ENCODE peak calls at places on chromosomes 16 and 17, in ten cellular contexts. Y, J, N, R, B, T, H, I, L and C are unnamed samples.

GRCh38 chr16:31331807-31332301 is 23.1 kb upstream of the ITGAX start:
- DNase-seq in I (no peak), B (no peak), L (no peak), H (no peak), R (no peak), J (no peak), Y (no peak), N (no peak), T (no peak), C (no peak)

GRCh38 chr17:83178533-83179201 is 99.3 kb downstream of the METRNL start:
- DNase-seq in B (no peak), J (no peak), I (no peak), H (no peak), Y (no peak), N (peak), L (peak), R (no peak), T (peak), C (peak)

GRCh38 chr16:58670177-58670576 is 14.4 kb downstream of the SLC38A7 start:
- DNase-seq in T (no peak), Y (no peak), I (no peak), J (no peak), N (no peak), H (no peak), B (no peak), L (no peak), R (no peak), C (no peak)

GRCh38 chr17:65885484-65885883 is 306.4 kb downstream of the CEP112 start:
- DNase-seq in J (no peak), H (no peak), L (no peak), T (no peak), B (no peak), Y (no peak), R (no peak), I (no peak), N (no peak), C (no peak)

GRCh38 chr17:47741109-47741792 is 8.2 kb downstream of the TBX21 start:
- DNase-seq in H (no peak), N (peak), Y (no peak), R (no peak), B (no peak), L (no peak), J (no peak), I (no peak), T (no peak), C (no peak)

GRCh38 chr17:39573447-39574298 is 34.0 kb downstream of the NEUROD2 start:
- DNase-seq in L (peak), R (peak), N (no peak), I (peak), J (no peak), Y (peak), T (peak), B (no peak), H (no peak), C (peak)

GRCh38 chr16:11208916-11209665 is 46.9 kb downstream of the SOCS1 start:
- DNase-seq in R (no peak), B (no peak), T (no peak), I (no peak), H (no peak), Y (no peak), L (no peak), N (no peak), J (peak), C (no peak)

GRCh38 chr17:7389924-7390910 is 4.1 kb downstream of the PLSCR3 start:
- DNase-seq in H (no peak), R (no peak), Y (no peak), L (no peak), N (no peak), T (no peak), J (no peak), I (no peak), B (no peak), C (no peak)

GRCh38 chr17:11554042-11554441 is 44.2 kb upstream of the DNAH9 start:
- DNase-seq in N (no peak), L (no peak), B (no peak), Y (no peak), I (no peak), H (no peak), T (no peak), R (no peak), J (no peak), C (no peak)

GRCh38 chr16:50427107-50427506 is 58.3 kb upstream of the BRD7 start:
- DNase-seq in J (no peak), H (no peak), Y (no peak), T (no peak), R (no peak), N (no peak), B (no peak), I (no peak), L (no peak), C (no peak)

GRCh38 chr16:67966549-67967182 is 1.8 kb downstream of the SLC12A4 start:
- DNase-seq in R (no peak), N (no peak), B (no peak), I (no peak), T (peak), L (no peak), H (no peak), Y (no peak), J (no peak), C (no peak)

GRCh38 chr17:33935822-33936221 is 319.3 kb upstream of the CCL2 start:
- DNase-seq in J (no peak), T (no peak), B (no peak), R (no peak), N (no peak), L (no peak), H (no peak), I (no peak), Y (no peak), C (no peak)

GRCh38 chr17:27968206-27968732 is 74.2 kb upstream of the NLK start:
- DNase-seq in L (no peak), R (no peak), B (no peak), J (no peak), T (no peak), H (no peak), I (no peak), Y (no peak), N (no peak), C (no peak)

GRCh38 chr17:73316919-73317505 is 5.2 kb upstream of the CDC42EP4 start:
- DNase-seq in R (no peak), N (no peak), H (no peak), B (no peak), Y (no peak), J (no peak), I (no peak), T (peak), L (no peak), C (no peak)

GRCh38 chr16:30113711-30114333 is 485 bp upstream of the GDPD3 start:
- DNase-seq in Y (no peak), T (no peak), R (no peak), B (no peak), J (no peak), H (no peak), L (no peak), I (no peak), N (no peak), C (no peak)

GRCh38 chr16:85370881-85371651 is 242.1 kb upstream of the GSE1 start:
- DNase-seq in N (no peak), Y (no peak), J (no peak), L (peak), R (no peak), I (no peak), H (no peak), T (no peak), B (no peak), C (peak)

GRCh38 chr16:27461483-27462171 is 59.7 kb downstream of the IL21R start:
- DNase-seq in I (no peak), J (no peak), R (no peak), B (no peak), N (no peak), T (no peak), L (no peak), H (no peak), Y (no peak), C (no peak)

GRCh38 chr17:27091043-27091497 is 202.8 kb upstream of the WSB1 start:
- DNase-seq in T (no peak), J (no peak), N (no peak), H (no peak), L (no peak), I (no peak), Y (no peak), B (no peak), R (no peak), C (no peak)

GRCh38 chr16:87223656-87224248 is 93.4 kb downstream of the C16orf95 start:
- DNase-seq in H (no peak), B (no peak), N (no peak), Y (no peak), R (no peak), J (no peak), I (no peak), L (no peak), T (no peak), C (no peak)

GRCh38 chr16:85569615-85570212 is 43.4 kb upstream of the GSE1 start:
- DNase-seq in H (no peak), B (peak), T (no peak), Y (no peak), R (peak), L (no peak), J (peak), I (peak), N (peak), C (no peak)

GRCh38 chr17:80069886-80070177 is 31.5 kb upstream of the GAA start:
- DNase-seq in T (no peak), L (no peak), R (no peak), J (no peak), H (no peak), Y (no peak), N (no peak), I (no peak), B (no peak), C (no peak)

GRCh38 chr16:83458612-83459011 is 349.2 kb upstream of the HSBP1 start:
- DNase-seq in T (no peak), Y (no peak), J (no peak), R (no peak), N (no peak), H (no peak), I (peak), B (peak), L (no peak), C (no peak)

GRCh38 chr16:53872248-53873221 is 168.6 kb downstream of the FTO start:
- DNase-seq in R (no peak), Y (no peak), B (no peak), T (no peak), L (no peak), I (peak), N (no peak), H (no peak), J (peak), C (no peak)

GRCh38 chr17:795721-796120 is 13.6 kb downstream of the MRM3 start:
- DNase-seq in B (no peak), I (no peak), R (no peak), N (no peak), Y (no peak), L (no peak), T (no peak), H (no peak), J (no peak), C (no peak)

GRCh38 chr17:14499976-14500375 is 199.1 kb downstream of the HS3ST3B1 start:
- DNase-seq in H (no peak), I (no peak), B (no peak), L (no peak), T (no peak), J (no peak), R (no peak), Y (no peak), N (no peak), C (no peak)

GRCh38 chr16:89395150-89396142 is 94.9 kb downstream of the ANKRD11 start:
- DNase-seq in J (no peak), N (no peak), R (no peak), Y (no peak), H (peak), L (peak), I (peak), T (peak), B (no peak), C (peak)

GRCh38 chr16:69831212-69832123 is 69.3 kb downstream of the WWP2 start:
- DNase-seq in B (no peak), H (no peak), J (no peak), N (no peak), I (no peak), T (no peak), R (no peak), L (no peak), Y (no peak), C (no peak)

GRCh38 chr17:82103588-82104451 is 5.8 kb upstream of the FASN start:
- DNase-seq in N (no peak), Y (no peak), H (no peak), I (no peak), L (peak), J (no peak), T (peak), B (no peak), R (no peak), C (no peak)

GRCh38 chr17:19023209-19023999 is 18.8 kb upstream of the FAM83G start:
- DNase-seq in R (no peak), N (peak), T (no peak), H (no peak), L (no peak), I (no peak), B (no peak), Y (no peak), J (no peak), C (no peak)

GRCh38 chr16:8721693-8722348 is 47.4 kb downstream of the ABAT start:
- DNase-seq in H (no peak), L (no peak), J (no peak), R (peak), I (no peak), Y (no peak), B (no peak), N (no peak), T (peak), C (no peak)

GRCh38 chr17:74359916-74360315 is 1.8 kb downstream of the BTBD17 start:
- DNase-seq in H (no peak), T (no peak), Y (no peak), B (no peak), I (no peak), L (no peak), N (no peak), J (no peak), R (no peak), C (no peak)

GRCh38 chr16:85308585-85309540 is 196.6 kb upstream of the CIBAR2 start:
- DNase-seq in H (no peak), Y (no peak), I (no peak), R (no peak), B (no peak), N (no peak), T (no peak), J (peak), L (no peak), C (no peak)

GRCh38 chr16:17302213-17302612 is 168.5 kb downstream of the XYLT1 start:
- DNase-seq in T (no peak), L (no peak), R (no peak), J (peak), H (no peak), Y (no peak), I (no peak), N (no peak), B (no peak), C (no peak)

GRCh38 chr16:55494994-55495421 is 13.9 kb upstream of the LPCAT2 start:
- DNase-seq in R (peak), Y (no peak), N (no peak), I (peak), B (no peak), L (no peak), T (peak), J (peak), H (no peak), C (peak)